ENCODE peak calls at places on chromosomes 1 and 21, in six cellular contexts. J is H1, V is HepG2, U is SK-N-SH, Z is GM12878, N is K562. R is an unnamed sample.
A peak's percentile ranks its signal among the peaks of the same experiment; 100 is the strongest.

GRCh38 chr1:228986093-228986904 is 251.0 kb downstream of the RHOU start:
- DNase-seq in Z (no peak), N (no peak), U (no peak), J (no peak), V (no peak), R (no peak)

GRCh38 chr1:222394224-222394623 is 153.7 kb downstream of the HHIPL2 start:
- DNase-seq in J (no peak), V (no peak), Z (no peak), N (no peak), U (no peak), R (no peak)

GRCh38 chr21:31520506-31521163 is 138.9 kb upstream of the SOD1 start:
- DNase-seq in U (no peak), N (no peak), V (no peak), J (no peak), Z (no peak), R (no peak)

GRCh38 chr1:9874959-9875635 is 35.0 kb downstream of the CTNNBIP1 start:
- DNase-seq in V (peak; percentile 68), N (peak; percentile 98), Z (peak; percentile 20), U (peak; percentile 98), J (peak; percentile 61), R (no peak)

GRCh38 chr21:46545363-46545762 is 59.5 kb downstream of the S100B start:
- DNase-seq in V (no peak), U (no peak), N (no peak), J (no peak), Z (no peak), R (no peak)

GRCh38 chr1:228408041-228408868 is 1.6 kb upstream of the TRIM11 start:
- DNase-seq in U (no peak), N (no peak), V (no peak), J (no peak), Z (no peak), R (no peak)

GRCh38 chr1:78061825-78062523 is 16.2 kb downstream of the GIPC2 start:
- DNase-seq in U (no peak), V (no peak), J (no peak), N (no peak), Z (no peak), R (no peak)

GRCh38 chr1:106755682-106756406 is 300.6 kb upstream of the PRMT6 start:
- DNase-seq in N (no peak), U (no peak), Z (no peak), V (no peak), J (no peak), R (no peak)

GRCh38 chr1:47805826-47806450 is 191.2 kb downstream of the TRABD2B start:
- DNase-seq in V (no peak), Z (no peak), J (no peak), N (no peak), U (peak; percentile 77), R (no peak)

GRCh38 chr1:165265196-165265838 is 91.2 kb downstream of the LMX1A start:
- DNase-seq in V (no peak), J (no peak), N (no peak), U (no peak), Z (no peak), R (no peak)
- H3K4me2 ChIP-seq in V (no peak overlapping the region), J (peak overlapping the region; percentile 30), N (no peak overlapping the region), U (no peak overlapping the region), Z (no peak overlapping the region), R (no peak overlapping the region)

GRCh38 chr1:41366428-41367101 is 5.3 kb downstream of the FOXO6 start:
- DNase-seq in V (no peak), Z (no peak), N (peak; percentile 41), U (peak; percentile 83), J (no peak), R (no peak)
- TF ChIP-seq SIN3A in V (no peak), Z (no peak), N (no peak), U (no peak), J (no peak), R (no peak)

DNA sequence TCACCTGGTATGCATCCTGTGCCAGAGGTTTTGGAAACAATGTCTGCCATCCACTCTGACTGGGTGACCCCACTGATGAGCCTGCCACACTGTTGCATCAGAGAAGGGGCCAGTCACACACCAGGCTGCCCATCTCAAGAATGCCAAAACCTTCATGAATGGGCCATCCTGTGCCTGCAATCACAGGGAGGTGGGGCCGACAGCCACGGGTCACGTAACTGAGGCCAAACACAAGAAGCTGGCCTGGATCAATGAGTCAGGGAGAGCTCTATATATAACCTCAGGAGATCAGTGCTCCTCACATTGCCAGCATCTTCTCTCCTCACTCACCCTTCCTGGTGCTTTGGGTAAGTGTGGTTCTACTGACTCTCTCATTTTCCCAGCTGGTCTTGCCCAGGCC is at the start of gene LORICRIN:
- DNase-seq in Z (no peak), U (no peak), N (no peak), V (no peak), J (no peak), R (no peak)
- H3K4me2 ChIP-seq in Z (peak within 1 kb of the TSS; percentile 53), U (peak within 1 kb of the TSS; percentile 80), N (no peak within 1 kb of the TSS), V (no peak within 1 kb of the TSS), J (peak within 1 kb of the TSS; percentile 60), R (no peak within 1 kb of the TSS)

DNA sequence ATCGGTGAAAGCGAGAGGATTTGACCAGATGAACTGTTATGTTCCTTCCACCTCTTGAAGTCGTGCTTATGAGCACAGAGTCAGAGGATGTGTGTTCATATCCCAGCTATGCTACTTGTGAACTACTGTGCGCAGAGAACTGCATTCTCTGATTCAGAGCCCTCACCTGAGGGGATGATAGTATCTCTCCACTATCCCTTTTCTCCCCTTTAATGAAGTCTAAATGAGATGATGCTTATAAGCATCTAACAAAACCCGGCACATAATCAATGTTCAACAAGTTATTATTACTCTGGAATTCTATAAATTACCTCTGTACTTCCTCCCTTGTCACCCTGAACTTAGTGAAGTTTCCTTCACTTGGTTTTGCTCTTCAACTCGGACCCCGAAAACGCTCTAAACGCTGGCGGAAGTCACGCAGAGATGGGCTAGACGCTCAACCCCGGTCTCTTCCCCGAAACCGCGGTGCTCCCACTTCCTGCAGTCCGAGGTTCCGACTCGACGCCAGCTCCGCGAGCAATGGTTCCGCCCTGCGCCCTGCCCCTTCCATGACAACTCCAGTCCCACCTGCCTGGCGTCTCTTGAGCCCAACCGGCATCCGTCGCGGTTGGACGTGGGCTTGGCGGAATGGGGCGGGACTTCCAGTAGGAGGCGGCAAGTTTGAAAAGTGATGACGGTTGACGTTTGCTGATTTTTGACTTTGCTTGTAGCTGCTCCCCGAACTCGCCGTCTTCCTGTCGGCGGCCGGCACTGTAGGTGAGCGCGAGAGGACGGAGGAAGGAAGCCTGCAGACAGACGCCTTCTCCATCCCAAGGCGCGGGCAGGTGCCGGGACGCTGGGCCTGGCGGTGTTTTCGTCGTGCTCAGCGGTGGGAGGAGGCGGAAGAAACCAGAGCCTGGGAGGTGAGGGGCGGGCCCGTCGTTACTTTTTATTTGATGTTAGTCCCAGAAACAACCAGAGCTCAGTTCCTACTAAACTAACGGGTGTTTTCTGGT is at the start of gene NUF2:
- DNase-seq in V (peak; percentile 95), Z (peak; percentile 96), U (peak; percentile 92), N (peak; percentile 96), J (peak; percentile 98), R (peak; percentile 98)
- TF ChIP-seq SIN3A in V (peak; percentile 100), Z (peak; percentile 100), U (peak; percentile 99), N (no peak), J (peak; percentile 93), R (peak; percentile 99)

GRCh38 chr1:63674238-63674864 is 81.1 kb downstream of the PGM1 start:
- DNase-seq in U (peak; percentile 72), N (peak; percentile 46), J (peak; percentile 54), Z (no peak), V (peak; percentile 94), R (peak; percentile 67)
- H3K4me2 ChIP-seq in U (no peak overlapping the region), N (no peak overlapping the region), J (no peak overlapping the region), Z (no peak overlapping the region), V (peak overlapping the region; percentile 52), R (peak overlapping the region; percentile 40)

GRCh38 chr1:209823143-209824041 is 4.4 kb upstream of the UTP25 start:
- DNase-seq in J (no peak), N (peak; percentile 63), V (peak; percentile 38), Z (no peak), U (peak; percentile 47), R (peak; percentile 55)
- TF ChIP-seq SIN3A in J (no peak), N (no peak), V (no peak), Z (no peak), U (peak; percentile 13), R (no peak)

GRCh38 chr1:110064576-110065337 is 5.7 kb downstream of the ALX3 start:
- DNase-seq in V (no peak), J (no peak), Z (no peak), U (no peak), N (no peak), R (no peak)

GRCh38 chr1:110063781-110064180 is 6.7 kb downstream of the ALX3 start:
- DNase-seq in N (no peak), J (no peak), V (no peak), U (no peak), Z (no peak), R (no peak)

GRCh38 chr1:110061341-110061740 is 9.1 kb downstream of the ALX3 start:
- DNase-seq in V (no peak), U (no peak), Z (no peak), N (no peak), J (no peak), R (no peak)

GRCh38 chr1:110060662-110061060 is 9.8 kb downstream of the ALX3 start:
- DNase-seq in Z (no peak), U (no peak), V (no peak), J (no peak), N (no peak), R (no peak)

GRCh38 chr1:110062612-110063011 is 7.9 kb downstream of the ALX3 start:
- DNase-seq in J (no peak), N (peak; percentile 33), U (peak; percentile 71), V (no peak), Z (no peak), R (no peak)
- H3K4me2 ChIP-seq in J (no peak overlapping the region), N (no peak overlapping the region), U (no peak overlapping the region), V (no peak overlapping the region), Z (no peak overlapping the region), R (no peak overlapping the region)

DNA sequence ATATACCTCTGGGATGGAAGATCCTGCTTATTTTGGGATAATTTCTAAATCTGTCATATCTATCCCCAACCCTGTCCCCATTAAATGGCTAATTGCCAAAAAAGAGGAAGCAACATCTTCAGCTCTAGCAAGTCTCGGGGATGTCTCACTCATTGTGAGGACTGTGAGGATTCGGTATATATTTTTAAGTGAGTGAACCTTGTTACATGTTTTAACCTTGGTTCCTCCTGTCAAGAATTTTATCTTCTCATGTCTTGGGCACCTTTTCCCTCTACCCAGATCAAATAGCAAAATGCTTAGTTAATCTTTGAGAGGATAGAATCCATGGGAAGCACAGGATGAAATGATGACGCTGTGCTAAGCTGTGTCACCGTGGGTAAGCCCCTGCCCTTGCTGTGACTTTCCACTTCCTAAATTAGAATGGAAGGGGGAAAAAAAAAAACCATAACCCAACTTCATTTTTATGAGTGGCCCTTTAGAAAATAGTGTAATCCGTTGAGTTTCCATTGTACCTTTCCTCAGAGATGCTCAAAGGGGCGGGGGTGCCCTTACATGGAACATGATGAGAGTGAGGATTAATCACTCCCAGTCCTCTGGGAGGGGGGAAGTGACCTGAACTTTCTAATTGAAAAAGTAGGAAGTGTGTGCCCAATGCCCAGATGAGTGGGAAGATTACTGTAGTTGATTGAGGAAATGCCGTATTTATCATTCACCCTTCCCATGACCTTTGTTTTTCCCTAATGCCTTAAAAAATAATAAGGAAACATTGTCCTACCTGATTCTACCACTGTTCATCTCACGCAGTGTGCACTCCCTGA is 7.7 kb downstream of the ATP1A1 start:
- DNase-seq in J (no peak), U (no peak), N (no peak), V (no peak), Z (no peak), R (no peak)
- TF ChIP-seq SIN3A in J (no peak), U (no peak), N (no peak), V (no peak), Z (no peak), R (no peak)